ENCODE peak calls at places on chromosomes 3 and 15, in seven cellular contexts. One of them, this sample, is unnamed.

GRCh38 chr3:141729240-141729639 is 8.9 kb upstream of the RNF7 start:
- DNase-seq in lower leg skin: no peak
- DNase-seq in NCI-H2171 treated with DMSO at 0.1 percent for 48 hours: no peak
- DNase-seq in KG1: no peak
- DNase-seq in NCI-H1092: no peak
- DNase-seq in Peyer's patch: no peak
- DNase-seq in GM12891: no peak
- DNase-seq in this sample: no peak

GRCh38 chr3:197168063-197168462 is 130.3 kb downstream of the DLG1 start:
- DNase-seq in lower leg skin: no peak
- DNase-seq in NCI-H2171 treated with DMSO at 0.1 percent for 48 hours: no peak
- DNase-seq in KG1: no peak
- DNase-seq in NCI-H1092: no peak
- DNase-seq in Peyer's patch: no peak
- DNase-seq in GM12891: no peak
- DNase-seq in this sample: no peak

GRCh38 chr15:76057332-76058000 is 2.3 kb upstream of the TMEM266 start:
- DNase-seq in lower leg skin: no peak
- DNase-seq in NCI-H2171 treated with DMSO at 0.1 percent for 48 hours: peak
- DNase-seq in KG1: peak
- DNase-seq in NCI-H1092: no peak
- DNase-seq in Peyer's patch: peak
- DNase-seq in GM12891: no peak
- DNase-seq in this sample: no peak

GRCh38 chr15:100201376-100202280 is 140.1 kb downstream of the ADAMTS17 start:
- DNase-seq in lower leg skin: no peak
- DNase-seq in NCI-H2171 treated with DMSO at 0.1 percent for 48 hours: no peak
- DNase-seq in KG1: no peak
- DNase-seq in NCI-H1092: no peak
- DNase-seq in Peyer's patch: peak
- DNase-seq in GM12891: no peak
- DNase-seq in this sample: no peak

GRCh38 chr3:178434206-178434805 is 101.9 kb upstream of the KCNMB2 start:
- DNase-seq in lower leg skin: no peak
- DNase-seq in NCI-H2171 treated with DMSO at 0.1 percent for 48 hours: peak
- DNase-seq in KG1: no peak
- DNase-seq in NCI-H1092: no peak
- DNase-seq in Peyer's patch: no peak
- DNase-seq in GM12891: no peak
- DNase-seq in this sample: peak

GRCh38 chr3:35296533-35296932 is 342.8 kb upstream of the ARPP21 start:
- DNase-seq in lower leg skin: no peak
- DNase-seq in NCI-H2171 treated with DMSO at 0.1 percent for 48 hours: peak
- DNase-seq in KG1: no peak
- DNase-seq in NCI-H1092: no peak
- DNase-seq in Peyer's patch: no peak
- DNase-seq in GM12891: no peak
- DNase-seq in this sample: peak

GRCh38 chr15:29291067-29291466 is 21.4 kb upstream of the NSMCE3 start:
- DNase-seq in lower leg skin: no peak
- DNase-seq in NCI-H2171 treated with DMSO at 0.1 percent for 48 hours: no peak
- DNase-seq in KG1: no peak
- DNase-seq in NCI-H1092: no peak
- DNase-seq in Peyer's patch: no peak
- DNase-seq in GM12891: no peak
- DNase-seq in this sample: no peak

GRCh38 chr15:35484231-35484945 is 61.6 kb downstream of the DPH6 start:
- DNase-seq in lower leg skin: no peak
- DNase-seq in NCI-H2171 treated with DMSO at 0.1 percent for 48 hours: no peak
- DNase-seq in KG1: no peak
- DNase-seq in NCI-H1092: no peak
- DNase-seq in Peyer's patch: no peak
- DNase-seq in GM12891: no peak
- DNase-seq in this sample: peak

GRCh38 chr3:188571531-188572115 is 417.7 kb downstream of the LPP start:
- DNase-seq in lower leg skin: no peak
- DNase-seq in NCI-H2171 treated with DMSO at 0.1 percent for 48 hours: no peak
- DNase-seq in KG1: no peak
- DNase-seq in NCI-H1092: no peak
- DNase-seq in Peyer's patch: no peak
- DNase-seq in GM12891: no peak
- DNase-seq in this sample: no peak

GRCh38 chr3:128167973-128168674 is 14.8 kb downstream of the EEFSEC start:
- DNase-seq in lower leg skin: peak
- DNase-seq in NCI-H2171 treated with DMSO at 0.1 percent for 48 hours: no peak
- DNase-seq in KG1: no peak
- DNase-seq in NCI-H1092: no peak
- DNase-seq in Peyer's patch: no peak
- DNase-seq in GM12891: no peak
- DNase-seq in this sample: peak

GRCh38 chr3:16808393-16809107 is 76.2 kb upstream of the PLCL2 start:
- DNase-seq in lower leg skin: no peak
- DNase-seq in NCI-H2171 treated with DMSO at 0.1 percent for 48 hours: peak
- DNase-seq in KG1: no peak
- DNase-seq in NCI-H1092: no peak
- DNase-seq in Peyer's patch: no peak
- DNase-seq in GM12891: no peak
- DNase-seq in this sample: no peak

GRCh38 chr3:179666436-179667035 is 13.7 kb downstream of the USP13 start:
- DNase-seq in lower leg skin: no peak
- DNase-seq in NCI-H2171 treated with DMSO at 0.1 percent for 48 hours: peak
- DNase-seq in KG1: no peak
- DNase-seq in NCI-H1092: peak
- DNase-seq in Peyer's patch: no peak
- DNase-seq in GM12891: no peak
- DNase-seq in this sample: peak

GRCh38 chr3:15491143-15491542 is 30.4 kb downstream of the COLQ start:
- DNase-seq in lower leg skin: no peak
- DNase-seq in NCI-H2171 treated with DMSO at 0.1 percent for 48 hours: no peak
- DNase-seq in KG1: no peak
- DNase-seq in NCI-H1092: no peak
- DNase-seq in Peyer's patch: no peak
- DNase-seq in GM12891: no peak
- DNase-seq in this sample: no peak

GRCh38 chr15:68352401-68353062 is 75.0 kb downstream of the FEM1B start:
- DNase-seq in lower leg skin: peak
- DNase-seq in NCI-H2171 treated with DMSO at 0.1 percent for 48 hours: no peak
- DNase-seq in KG1: peak
- DNase-seq in NCI-H1092: no peak
- DNase-seq in Peyer's patch: no peak
- DNase-seq in GM12891: no peak
- DNase-seq in this sample: peak

GRCh38 chr3:143885803-143886427 is 37.6 kb upstream of the SLC9A9 start:
- DNase-seq in lower leg skin: no peak
- DNase-seq in NCI-H2171 treated with DMSO at 0.1 percent for 48 hours: peak
- DNase-seq in KG1: peak
- DNase-seq in NCI-H1092: no peak
- DNase-seq in Peyer's patch: no peak
- DNase-seq in GM12891: peak
- DNase-seq in this sample: peak

GRCh38 chr3:127792664-127793292 is 29.5 kb downstream of the MGLL start:
- DNase-seq in lower leg skin: peak
- DNase-seq in NCI-H2171 treated with DMSO at 0.1 percent for 48 hours: peak
- DNase-seq in KG1: no peak
- DNase-seq in NCI-H1092: no peak
- DNase-seq in Peyer's patch: peak
- DNase-seq in GM12891: no peak
- DNase-seq in this sample: peak

GRCh38 chr15:91898843-91899242 is 45.3 kb downstream of the SLCO3A1 start:
- DNase-seq in lower leg skin: peak
- DNase-seq in NCI-H2171 treated with DMSO at 0.1 percent for 48 hours: peak
- DNase-seq in KG1: no peak
- DNase-seq in NCI-H1092: no peak
- DNase-seq in Peyer's patch: no peak
- DNase-seq in GM12891: no peak
- DNase-seq in this sample: no peak

GRCh38 chr3:45988804-45989203 is 6.8 kb downstream of the FYCO1 start:
- DNase-seq in lower leg skin: no peak
- DNase-seq in NCI-H2171 treated with DMSO at 0.1 percent for 48 hours: no peak
- DNase-seq in KG1: no peak
- DNase-seq in NCI-H1092: no peak
- DNase-seq in Peyer's patch: no peak
- DNase-seq in GM12891: no peak
- DNase-seq in this sample: peak